ENCODE peak calls at places on chromosomes 6 and 20, in eight cellular contexts. One of them, this sample, is unnamed.

GRCh38 chr20:25310921-25311728 is 63.2 kb downstream of the PYGB start:
- DNase-seq in tibial artery: peak
- DNase-seq in choroid plexus epithelial cell: peak
- DNase-seq in upper lobe of right lung: peak
- DNase-seq in psoas muscle: no peak
- DNase-seq in fibroblast of the aortic adventitia: peak
- DNase-seq in lower leg skin: peak
- DNase-seq in GM12878: no peak
- DNase-seq in this sample: peak

GRCh38 chr6:50541941-50542340 is 171.4 kb upstream of the TFAP2D start:
- DNase-seq in GM12878: no peak
- DNase-seq in fibroblast of the aortic adventitia: no peak
- DNase-seq in psoas muscle: no peak
- DNase-seq in lower leg skin: no peak
- DNase-seq in upper lobe of right lung: no peak
- DNase-seq in choroid plexus epithelial cell: no peak
- DNase-seq in tibial artery: no peak
- DNase-seq in this sample: no peak

GRCh38 chr6:9647043-9647520 is 767.8 kb downstream of the TFAP2A start:
- DNase-seq in psoas muscle: no peak
- DNase-seq in upper lobe of right lung: no peak
- DNase-seq in choroid plexus epithelial cell: no peak
- DNase-seq in GM12878: no peak
- DNase-seq in fibroblast of the aortic adventitia: no peak
- DNase-seq in tibial artery: no peak
- DNase-seq in lower leg skin: no peak
- DNase-seq in this sample: no peak

GRCh38 chr6:8343600-8343999 is 91.7 kb downstream of the SLC35B3 start:
- DNase-seq in tibial artery: no peak
- DNase-seq in lower leg skin: no peak
- DNase-seq in fibroblast of the aortic adventitia: no peak
- DNase-seq in GM12878: no peak
- DNase-seq in choroid plexus epithelial cell: no peak
- DNase-seq in upper lobe of right lung: no peak
- DNase-seq in psoas muscle: no peak
- DNase-seq in this sample: no peak

GRCh38 chr20:61885759-61886715 is 179.6 kb downstream of the TAF4 start:
- DNase-seq in psoas muscle: no peak
- DNase-seq in fibroblast of the aortic adventitia: no peak
- DNase-seq in GM12878: no peak
- DNase-seq in lower leg skin: no peak
- DNase-seq in tibial artery: no peak
- DNase-seq in choroid plexus epithelial cell: no peak
- DNase-seq in upper lobe of right lung: no peak
- DNase-seq in this sample: no peak

GRCh38 chr6:75735491-75736186 is 13.4 kb upstream of the MYO6 start:
- DNase-seq in tibial artery: no peak
- DNase-seq in upper lobe of right lung: no peak
- DNase-seq in fibroblast of the aortic adventitia: peak
- DNase-seq in psoas muscle: no peak
- DNase-seq in lower leg skin: no peak
- DNase-seq in choroid plexus epithelial cell: peak
- DNase-seq in GM12878: peak
- DNase-seq in this sample: peak

GRCh38 chr6:13278184-13278583 is 50.2 kb downstream of the TBC1D7 start:
- DNase-seq in lower leg skin: no peak
- DNase-seq in choroid plexus epithelial cell: no peak
- DNase-seq in tibial artery: no peak
- DNase-seq in upper lobe of right lung: no peak
- DNase-seq in psoas muscle: no peak
- DNase-seq in fibroblast of the aortic adventitia: no peak
- DNase-seq in GM12878: no peak
- DNase-seq in this sample: no peak

GRCh38 chr6:113350521-113350920 is 506.6 kb upstream of the MARCKS start:
- DNase-seq in upper lobe of right lung: no peak
- DNase-seq in GM12878: no peak
- DNase-seq in fibroblast of the aortic adventitia: peak
- DNase-seq in lower leg skin: no peak
- DNase-seq in tibial artery: no peak
- DNase-seq in psoas muscle: no peak
- DNase-seq in choroid plexus epithelial cell: peak
- DNase-seq in this sample: peak

GRCh38 chr6:85580878-85581267 is 12.8 kb downstream of the SNX14 start:
- DNase-seq in choroid plexus epithelial cell: peak
- DNase-seq in GM12878: no peak
- DNase-seq in psoas muscle: peak
- DNase-seq in lower leg skin: no peak
- DNase-seq in fibroblast of the aortic adventitia: peak
- DNase-seq in tibial artery: no peak
- DNase-seq in upper lobe of right lung: no peak
- DNase-seq in this sample: peak

GRCh38 chr20:64203037-64203777 is 39.0 kb downstream of the MYT1 start:
- DNase-seq in choroid plexus epithelial cell: no peak
- DNase-seq in lower leg skin: no peak
- DNase-seq in tibial artery: no peak
- DNase-seq in upper lobe of right lung: no peak
- DNase-seq in GM12878: no peak
- DNase-seq in psoas muscle: no peak
- DNase-seq in fibroblast of the aortic adventitia: no peak
- DNase-seq in this sample: peak

GRCh38 chr6:39072830-39073229 is 24.2 kb downstream of the GLP1R start:
- DNase-seq in psoas muscle: no peak
- DNase-seq in upper lobe of right lung: peak
- DNase-seq in fibroblast of the aortic adventitia: no peak
- DNase-seq in lower leg skin: peak
- DNase-seq in tibial artery: peak
- DNase-seq in GM12878: no peak
- DNase-seq in choroid plexus epithelial cell: no peak
- DNase-seq in this sample: no peak

GRCh38 chr6:42221546-42221945 is 3.9 kb upstream of the MRPS10 start:
- DNase-seq in lower leg skin: no peak
- DNase-seq in psoas muscle: no peak
- DNase-seq in fibroblast of the aortic adventitia: no peak
- DNase-seq in upper lobe of right lung: no peak
- DNase-seq in tibial artery: no peak
- DNase-seq in GM12878: no peak
- DNase-seq in choroid plexus epithelial cell: no peak
- DNase-seq in this sample: no peak

GRCh38 chr6:157269261-157269794 is 54.0 kb downstream of the TMEM242 start:
- DNase-seq in fibroblast of the aortic adventitia: peak
- DNase-seq in psoas muscle: peak
- DNase-seq in upper lobe of right lung: no peak
- DNase-seq in GM12878: no peak
- DNase-seq in lower leg skin: peak
- DNase-seq in tibial artery: peak
- DNase-seq in choroid plexus epithelial cell: peak
- DNase-seq in this sample: peak

GRCh38 chr6:30612687-30613248 is 4.3 kb downstream of the PPP1R10 start:
- DNase-seq in upper lobe of right lung: no peak
- DNase-seq in lower leg skin: no peak
- DNase-seq in fibroblast of the aortic adventitia: peak
- DNase-seq in tibial artery: no peak
- DNase-seq in choroid plexus epithelial cell: peak
- DNase-seq in GM12878: no peak
- DNase-seq in psoas muscle: no peak
- DNase-seq in this sample: peak

GRCh38 chr6:169161572-169162167 is 92.0 kb downstream of the THBS2 start:
- DNase-seq in tibial artery: peak
- DNase-seq in lower leg skin: peak
- DNase-seq in upper lobe of right lung: no peak
- DNase-seq in fibroblast of the aortic adventitia: no peak
- DNase-seq in choroid plexus epithelial cell: no peak
- DNase-seq in psoas muscle: no peak
- DNase-seq in GM12878: no peak
- DNase-seq in this sample: peak

GRCh38 chr6:4323322-4323721 is 187.9 kb upstream of the ECI2 start:
- DNase-seq in choroid plexus epithelial cell: no peak
- DNase-seq in lower leg skin: no peak
- DNase-seq in upper lobe of right lung: no peak
- DNase-seq in tibial artery: no peak
- DNase-seq in fibroblast of the aortic adventitia: no peak
- DNase-seq in GM12878: no peak
- DNase-seq in psoas muscle: no peak
- DNase-seq in this sample: no peak

GRCh38 chr6:105199711-105200110 is 19.9 kb upstream of the POPDC3 start:
- DNase-seq in tibial artery: no peak
- DNase-seq in lower leg skin: no peak
- DNase-seq in GM12878: no peak
- DNase-seq in fibroblast of the aortic adventitia: no peak
- DNase-seq in psoas muscle: peak
- DNase-seq in choroid plexus epithelial cell: no peak
- DNase-seq in upper lobe of right lung: no peak
- DNase-seq in this sample: no peak
- H3K4me3 ChIP-seq in tibial artery: no peak
- H3K4me3 ChIP-seq in lower leg skin: no peak
- H3K4me3 ChIP-seq in GM12878: no peak
- H3K4me3 ChIP-seq in fibroblast of the aortic adventitia: no peak
- H3K4me3 ChIP-seq in psoas muscle: no peak
- H3K4me3 ChIP-seq in choroid plexus epithelial cell: no peak
- H3K4me3 ChIP-seq in upper lobe of right lung: no peak
- H3K4me3 ChIP-seq in this sample: no peak

DNA sequence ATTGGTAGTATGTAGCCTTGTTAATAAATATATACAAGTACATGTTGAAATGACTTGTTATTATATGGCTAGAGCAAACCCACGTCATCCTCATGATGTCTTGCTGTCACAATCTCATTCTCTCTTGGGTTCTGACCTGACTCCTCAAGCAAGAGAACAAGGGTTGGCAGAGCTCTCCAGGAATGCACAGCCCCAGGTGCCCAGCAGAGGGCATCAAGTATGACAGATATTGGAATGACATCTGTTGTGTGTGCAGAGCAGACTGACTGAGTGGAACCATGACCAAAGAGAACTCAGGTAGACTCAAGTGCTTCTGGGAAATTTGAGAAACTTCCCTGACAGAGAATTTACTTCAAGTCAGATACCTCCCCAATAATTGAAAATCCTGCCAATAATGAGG is 90.6 kb downstream of the PAX1 start:
- DNase-seq in fibroblast of the aortic adventitia: no peak
- DNase-seq in lower leg skin: no peak
- DNase-seq in GM12878: no peak
- DNase-seq in psoas muscle: no peak
- DNase-seq in choroid plexus epithelial cell: no peak
- DNase-seq in upper lobe of right lung: no peak
- DNase-seq in tibial artery: no peak
- DNase-seq in this sample: no peak
- TF ChIP-seq CTCF in fibroblast of the aortic adventitia: no peak
- TF ChIP-seq CTCF in lower leg skin: no peak
- TF ChIP-seq CTCF in GM12878: peak
- TF ChIP-seq CTCF in psoas muscle: no peak
- TF ChIP-seq CTCF in choroid plexus epithelial cell: no peak
- TF ChIP-seq CTCF in upper lobe of right lung: no peak
- TF ChIP-seq CTCF in tibial artery: no peak
- TF ChIP-seq CTCF in this sample: no peak

DNA sequence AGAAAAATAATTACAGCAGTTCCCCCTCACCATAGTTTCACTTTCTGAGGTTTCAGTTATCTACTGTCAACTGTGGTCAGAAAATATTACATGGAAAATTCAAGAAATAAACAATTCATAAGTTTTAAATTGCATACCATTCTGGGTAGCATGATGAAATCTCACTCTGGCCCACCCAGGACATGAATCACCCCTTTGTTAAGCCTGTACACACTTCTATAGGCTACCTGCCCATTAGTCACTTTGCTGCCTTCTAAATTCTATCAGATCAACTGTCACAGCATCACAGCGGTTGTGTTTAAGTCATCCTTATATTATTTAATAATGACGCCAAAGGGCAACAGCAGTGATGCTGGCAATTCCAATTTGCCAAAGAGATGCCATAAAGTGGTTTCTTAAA is 140.3 kb upstream of the RUNX2 start:
- DNase-seq in upper lobe of right lung: no peak
- DNase-seq in GM12878: no peak
- DNase-seq in fibroblast of the aortic adventitia: peak
- DNase-seq in lower leg skin: no peak
- DNase-seq in tibial artery: no peak
- DNase-seq in psoas muscle: no peak
- DNase-seq in choroid plexus epithelial cell: peak
- DNase-seq in this sample: peak
- H3K4me3 ChIP-seq in upper lobe of right lung: no peak
- H3K4me3 ChIP-seq in GM12878: no peak
- H3K4me3 ChIP-seq in fibroblast of the aortic adventitia: no peak
- H3K4me3 ChIP-seq in lower leg skin: no peak
- H3K4me3 ChIP-seq in tibial artery: no peak
- H3K4me3 ChIP-seq in psoas muscle: no peak
- H3K4me3 ChIP-seq in choroid plexus epithelial cell: no peak
- H3K4me3 ChIP-seq in this sample: no peak

DNA sequence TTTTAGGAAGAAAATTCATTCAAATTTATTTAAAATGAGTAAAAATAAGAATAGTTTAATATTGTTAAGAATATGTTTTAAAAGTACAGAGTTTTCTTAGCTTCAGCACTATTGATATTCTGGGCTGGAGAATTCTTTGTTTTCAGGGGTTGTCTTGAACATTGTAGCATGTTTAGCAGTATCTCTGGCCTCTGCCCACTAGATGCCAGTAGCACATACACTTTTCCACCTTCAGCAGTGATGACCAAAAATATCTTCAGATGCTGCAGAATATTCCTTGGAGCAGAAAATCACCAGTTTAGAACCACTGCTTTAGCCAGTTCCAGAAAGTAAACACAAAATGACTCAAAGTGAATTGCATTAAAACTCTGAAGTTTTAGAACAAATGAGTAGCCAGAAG is 19.4 kb upstream of the SDHAF4 start:
- DNase-seq in psoas muscle: no peak
- DNase-seq in lower leg skin: no peak
- DNase-seq in tibial artery: no peak
- DNase-seq in fibroblast of the aortic adventitia: peak
- DNase-seq in choroid plexus epithelial cell: peak
- DNase-seq in GM12878: no peak
- DNase-seq in upper lobe of right lung: no peak
- DNase-seq in this sample: peak
- TF ChIP-seq CTCF in psoas muscle: peak
- TF ChIP-seq CTCF in lower leg skin: no peak
- TF ChIP-seq CTCF in tibial artery: peak
- TF ChIP-seq CTCF in fibroblast of the aortic adventitia: peak
- TF ChIP-seq CTCF in choroid plexus epithelial cell: peak
- TF ChIP-seq CTCF in GM12878: peak
- TF ChIP-seq CTCF in upper lobe of right lung: peak
- TF ChIP-seq CTCF in this sample: peak

This sample was measured in foreskin fibroblast.